ENCODE peak calls at places on chromosomes 7 and 10, in four cellular contexts. U is NCI-H1105 treated with DMSO at 0.1 percent for 48 hours; G is activated CD4-positive, alpha-beta T cell treated with anti-CD3 and anti-CD28 coated beads for 4 hours; M is activated naive CD8-positive, alpha-beta T cell treated with anti-CD3 and anti-CD28 coated beads for 36 hours. S is an unnamed sample.

GRCh38 chr10:116610443-116611152 is 10.2 kb upstream of the PNLIPRP2 start:
- DNase-seq in U (no peak), G (no peak), M (no peak), S (no peak)

GRCh38 chr7:157021071-157021891 is 10.8 kb upstream of the MNX1 start:
- DNase-seq in U (no peak), G (no peak), M (no peak), S (no peak)

GRCh38 chr7:30805931-30806330 is 34.7 kb downstream of the MINDY4 start:
- DNase-seq in U (peak), G (no peak), M (no peak), S (no peak)

GRCh38 chr7:150731916-150732315 is 5.3 kb upstream of the GIMAP5 start:
- DNase-seq in U (no peak), G (no peak), M (no peak), S (no peak)

GRCh38 chr7:88437132-88437531 is 130.4 kb upstream of the STEAP4 start:
- DNase-seq in U (no peak), G (no peak), M (no peak), S (no peak)

GRCh38 chr7:18978108-18978495 is 139.3 kb downstream of the TWIST1 start:
- DNase-seq in U (no peak), G (no peak), M (no peak), S (peak)

GRCh38 chr10:116742367-116743265 is at the start of gene HSPA12A:
- DNase-seq in U (peak), G (peak), M (peak), S (peak)

GRCh38 chr7:18437086-18437485 is 58.5 kb upstream of the HDAC9 start:
- DNase-seq in U (no peak), G (no peak), M (no peak), S (no peak)

GRCh38 chr10:114914545-114914944 is 23.4 kb upstream of the TRUB1 start:
- DNase-seq in U (no peak), G (no peak), M (no peak), S (no peak)